ENCODE peak calls at places on chromosomes 16 and 17, in ten cellular contexts. Q, P, U, B, W, H, X, Z, N and R are unnamed samples.

GRCh38 chr17:37774508-37774907 is 29.6 kb upstream of the HNF1B start:
- DNase-seq in Q (no peak), P (no peak), U (peak; percentile 31), B (no peak), W (no peak), H (no peak), X (no peak), Z (no peak), N (no peak), R (no peak)

GRCh38 chr17:35804658-35805192 is 4.6 kb upstream of the TAF15 start:
- DNase-seq in Q (no peak), P (peak; percentile 77), U (peak; percentile 13), B (no peak), W (no peak), H (peak; percentile 66), X (no peak), Z (peak; percentile 61), N (no peak), R (peak; percentile 88)

GRCh38 chr17:11986939-11987329 is 10.3 kb downstream of the ZNF18 start:
- DNase-seq in Q (no peak), P (peak; percentile 19), U (no peak), B (no peak), W (no peak), H (no peak), X (no peak), Z (no peak), N (no peak), R (peak; percentile 37)

GRCh38 chr17:68301438-68301959 is 10.2 kb downstream of the ARSG start:
- DNase-seq in Q (no peak), P (peak; percentile 99), U (no peak), B (no peak), W (no peak), H (no peak), X (no peak), Z (no peak), N (no peak), R (no peak)

GRCh38 chr17:73855933-73856332 is 211.7 kb upstream of the SDK2 start:
- DNase-seq in Q (no peak), P (no peak), U (no peak), B (no peak), W (no peak), H (no peak), X (no peak), Z (no peak), N (no peak), R (no peak)

GRCh38 chr16:22204091-22204655 is 1.9 kb upstream of the EEF2K start:
- DNase-seq in Q (no peak), P (no peak), U (no peak), B (no peak), W (no peak), H (no peak), X (no peak), Z (no peak), N (no peak), R (no peak)

GRCh38 chr16:89880477-89881367 is 7.3 kb downstream of the TCF25 start:
- DNase-seq in Q (no peak), P (no peak), U (no peak), B (no peak), W (no peak), H (no peak), X (no peak), Z (no peak), N (no peak), R (no peak)

GRCh38 chr16:90057738-90058173 is 19.4 kb downstream of the PRDM7 start:
- DNase-seq in Q (no peak), P (no peak), U (peak; percentile 22), B (no peak), W (no peak), H (no peak), X (no peak), Z (peak; percentile 11), N (no peak), R (peak; percentile 71)

GRCh38 chr17:36980281-36980761 is 31.6 kb downstream of the AATF start:
- DNase-seq in Q (no peak), P (no peak), U (no peak), B (no peak), W (no peak), H (no peak), X (no peak), Z (no peak), N (no peak), R (no peak)

GRCh38 chr16:71929048-71929447 is 33.7 kb downstream of the IST1 start:
- DNase-seq in Q (no peak), P (no peak), U (no peak), B (no peak), W (no peak), H (no peak), X (no peak), Z (no peak), N (no peak), R (no peak)